ENCODE peak calls at places on chromosomes 7 and 10, in four cellular contexts. One of them, this sample, is unnamed. For H3K4me1, the result is how much of the 10 kb centered on the place peaks cover.

GRCh38 chr7:98366562-98366938 is 34.3 kb downstream of the BAIAP2L1 start:
- DNase-seq in IMR-90: no peak
- DNase-seq in DND-41: no peak
- DNase-seq in left ventricle myocardium inferior: no peak
- DNase-seq in this sample: no peak

GRCh38 chr10:119138341-119139306 is 26.9 kb downstream of the SFXN4 start:
- DNase-seq in left ventricle myocardium inferior: no peak
- DNase-seq in IMR-90: no peak
- DNase-seq in DND-41: peak
- DNase-seq in this sample: no peak

GRCh38 chr10:30671011-30671616 is 41.6 kb upstream of the LYZL2 start:
- DNase-seq in DND-41: peak
- DNase-seq in IMR-90: peak
- DNase-seq in left ventricle myocardium inferior: no peak
- DNase-seq in this sample: no peak

GRCh38 chr10:71613303-71613777 is 106.2 kb downstream of the C10orf105 start:
- DNase-seq in IMR-90: no peak
- DNase-seq in DND-41: no peak
- DNase-seq in left ventricle myocardium inferior: no peak
- DNase-seq in this sample: no peak

GRCh38 chr10:100684688-100685235 is 60.6 kb upstream of the PAX2 start:
- DNase-seq in left ventricle myocardium inferior: no peak
- DNase-seq in IMR-90: no peak
- DNase-seq in DND-41: no peak
- DNase-seq in this sample: no peak

GRCh38 chr7:77482015-77482414 is 55.1 kb upstream of the PTPN12 start:
- DNase-seq in IMR-90: no peak
- DNase-seq in left ventricle myocardium inferior: no peak
- DNase-seq in DND-41: no peak
- DNase-seq in this sample: no peak

GRCh38 chr7:46321556-46322205 is 400.6 kb upstream of the IGFBP3 start:
- DNase-seq in left ventricle myocardium inferior: no peak
- DNase-seq in DND-41: no peak
- DNase-seq in IMR-90: peak
- DNase-seq in this sample: no peak

GRCh38 chr10:117736655-117737054 is 194.1 kb downstream of the EMX2 start:
- DNase-seq in DND-41: no peak
- DNase-seq in IMR-90: no peak
- DNase-seq in left ventricle myocardium inferior: no peak
- DNase-seq in this sample: no peak

GRCh38 chr7:84058311-84059076 is 136.1 kb downstream of the SEMA3A start:
- DNase-seq in left ventricle myocardium inferior: no peak
- DNase-seq in DND-41: no peak
- DNase-seq in IMR-90: peak
- DNase-seq in this sample: no peak

GRCh38 chr7:70693690-70694356 is 438.1 kb upstream of the GALNT17 start:
- DNase-seq in DND-41: peak
- DNase-seq in left ventricle myocardium inferior: peak
- DNase-seq in IMR-90: peak
- DNase-seq in this sample: peak

GRCh38 chr10:24920907-24921881 is 31.2 kb downstream of the PRTFDC1 start:
- DNase-seq in left ventricle myocardium inferior: peak
- DNase-seq in IMR-90: peak
- DNase-seq in DND-41: peak
- DNase-seq in this sample: peak

GRCh38 chr7:32428546-32428945 is 61.6 kb downstream of the LSM5 start:
- DNase-seq in IMR-90: no peak
- DNase-seq in DND-41: no peak
- DNase-seq in left ventricle myocardium inferior: no peak
- DNase-seq in this sample: no peak

GRCh38 chr10:24952146-24952700 is at the start of gene PRTFDC1:
- DNase-seq in DND-41: no peak
- DNase-seq in left ventricle myocardium inferior: peak
- DNase-seq in IMR-90: no peak
- DNase-seq in this sample: peak

DNA sequence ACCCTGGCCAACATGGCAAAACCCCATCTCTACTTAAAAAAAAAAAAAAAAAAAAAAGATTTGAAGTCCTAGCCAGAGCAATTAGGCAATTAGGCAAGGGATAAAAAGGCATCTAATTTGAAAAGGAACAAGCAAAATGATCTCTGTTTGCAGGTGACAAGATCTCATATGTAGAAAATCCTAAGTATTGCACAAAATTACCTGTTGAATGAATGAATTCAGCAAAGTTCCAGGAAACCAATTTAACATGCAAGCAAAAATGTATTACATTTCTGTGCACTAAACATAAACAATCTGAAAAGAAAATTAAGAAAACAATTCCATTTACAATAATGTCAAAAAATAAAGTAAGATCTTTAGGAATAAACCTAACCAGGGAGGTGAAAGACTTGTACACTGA is 5.2 kb downstream of the PILRB start:
- DNase-seq in IMR-90: no peak
- DNase-seq in DND-41: no peak
- DNase-seq in left ventricle myocardium inferior: no peak
- DNase-seq in this sample: no peak
- H3K4me1 ChIP-seq in IMR-90: under half
- H3K4me1 ChIP-seq in DND-41: under half
- H3K4me1 ChIP-seq in left ventricle myocardium inferior: under half
- H3K4me1 ChIP-seq in this sample: under half

GRCh38 chr7:21670496-21670895 is 127.7 kb downstream of the DNAH11 start:
- DNase-seq in left ventricle myocardium inferior: no peak
- DNase-seq in DND-41: no peak
- DNase-seq in IMR-90: no peak
- DNase-seq in this sample: no peak

GRCh38 chr7:21675255-21675654 is 132.4 kb downstream of the DNAH11 start:
- DNase-seq in IMR-90: no peak
- DNase-seq in left ventricle myocardium inferior: no peak
- DNase-seq in DND-41: no peak
- DNase-seq in this sample: no peak

GRCh38 chr7:21671859-21672258 is 129.0 kb downstream of the DNAH11 start:
- DNase-seq in left ventricle myocardium inferior: no peak
- DNase-seq in DND-41: no peak
- DNase-seq in IMR-90: no peak
- DNase-seq in this sample: no peak
- H3K4me3 ChIP-seq in left ventricle myocardium inferior: no peak
- H3K4me3 ChIP-seq in DND-41: no peak
- H3K4me3 ChIP-seq in IMR-90: no peak
- H3K4me3 ChIP-seq in this sample: no peak

GRCh38 chr10:88978463-88978862 is 12.1 kb upstream of the FAS start:
- DNase-seq in left ventricle myocardium inferior: no peak
- DNase-seq in IMR-90: no peak
- DNase-seq in DND-41: no peak
- DNase-seq in this sample: no peak
- H3K4me1 ChIP-seq in left ventricle myocardium inferior: half or more
- H3K4me1 ChIP-seq in IMR-90: under half
- H3K4me1 ChIP-seq in DND-41: under half
- H3K4me1 ChIP-seq in this sample: under half

DNA sequence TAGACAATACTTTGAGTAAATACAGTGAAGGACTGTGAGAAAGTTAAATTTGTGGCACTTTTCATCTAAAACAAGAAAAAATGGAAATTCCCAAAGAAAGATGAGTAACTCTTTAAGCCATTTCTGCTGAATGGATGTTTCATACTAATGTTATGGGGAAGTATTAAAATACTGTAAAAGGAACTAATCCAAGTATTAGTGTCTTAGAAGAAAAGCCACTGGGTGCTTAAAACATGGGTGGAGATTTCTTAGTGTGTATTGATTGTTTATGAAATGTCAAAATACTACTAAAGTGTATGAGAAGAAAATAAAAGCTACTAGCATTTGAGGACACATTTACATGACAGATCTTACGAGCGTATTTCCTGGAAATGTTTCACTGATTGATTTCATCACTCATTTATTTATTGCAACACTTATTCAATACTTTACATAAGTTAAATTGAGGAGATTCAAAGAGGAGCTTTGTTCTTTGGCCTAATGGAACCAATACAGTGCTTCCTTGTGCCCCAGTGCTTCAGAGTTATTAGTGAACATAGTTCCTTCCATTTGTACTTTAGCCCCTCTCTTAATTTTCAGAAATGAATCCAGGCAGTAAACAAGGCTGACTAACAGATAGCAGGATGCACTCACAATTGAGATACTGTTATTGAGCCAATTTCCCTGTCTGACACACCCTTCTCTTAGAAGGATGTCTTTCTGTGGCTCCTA is 155.5 kb upstream of the AHR start:
- DNase-seq in left ventricle myocardium inferior: no peak
- DNase-seq in DND-41: no peak
- DNase-seq in IMR-90: peak
- DNase-seq in this sample: no peak
- H3K4me3 ChIP-seq in left ventricle myocardium inferior: peak
- H3K4me3 ChIP-seq in DND-41: no peak
- H3K4me3 ChIP-seq in IMR-90: no peak
- H3K4me3 ChIP-seq in this sample: no peak

GRCh38 chr10:96670786-96671185 is 49.5 kb downstream of the PIK3AP1 start:
- DNase-seq in IMR-90: peak
- DNase-seq in left ventricle myocardium inferior: no peak
- DNase-seq in DND-41: no peak
- DNase-seq in this sample: no peak
- H3K4me1 ChIP-seq in IMR-90: under half
- H3K4me1 ChIP-seq in left ventricle myocardium inferior: under half
- H3K4me1 ChIP-seq in DND-41: under half
- H3K4me1 ChIP-seq in this sample: under half

GRCh38 chr10:79904671-79905321 is 44.1 kb downstream of the SFTPD start:
- DNase-seq in IMR-90: peak
- DNase-seq in DND-41: no peak
- DNase-seq in left ventricle myocardium inferior: peak
- DNase-seq in this sample: peak
- H3K4me3 ChIP-seq in IMR-90: peak
- H3K4me3 ChIP-seq in DND-41: no peak
- H3K4me3 ChIP-seq in left ventricle myocardium inferior: peak
- H3K4me3 ChIP-seq in this sample: peak

DNA sequence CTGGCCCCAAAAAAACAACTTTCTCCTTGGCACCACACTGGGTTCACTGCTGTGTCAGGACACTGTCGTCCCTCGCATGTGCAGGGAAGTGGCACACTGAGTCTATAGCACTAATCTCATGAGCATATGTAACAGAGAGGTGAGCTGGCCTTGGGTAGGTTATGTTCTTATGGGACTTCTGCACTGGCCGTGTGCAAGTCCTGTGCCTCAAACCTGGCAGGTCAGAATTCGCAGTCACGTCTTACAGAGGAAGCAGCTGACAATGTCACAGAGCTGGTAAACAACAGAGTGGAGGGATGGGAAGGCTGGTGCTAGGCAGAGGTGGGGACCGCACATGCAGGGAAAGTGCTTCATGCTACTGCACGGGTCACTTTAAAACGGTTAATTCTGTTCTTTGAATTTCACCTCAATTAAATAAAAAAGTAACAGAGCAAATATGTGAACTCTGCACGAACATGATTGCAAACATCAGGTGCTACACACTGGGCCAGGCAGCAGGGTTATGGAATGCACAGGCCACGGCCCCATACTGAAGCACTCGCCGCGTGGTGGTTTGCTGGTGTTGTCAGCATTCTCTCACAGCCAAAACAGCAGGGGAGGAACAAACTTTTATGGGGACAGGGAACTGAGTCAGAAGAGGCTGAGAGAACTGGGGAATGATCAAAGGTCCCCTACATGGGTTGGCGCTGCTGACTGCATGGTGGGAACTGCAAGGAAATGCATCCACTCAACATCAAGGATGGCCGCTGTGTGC is 54.2 kb downstream of the VOPP1 start:
- DNase-seq in left ventricle myocardium inferior: no peak
- DNase-seq in IMR-90: no peak
- DNase-seq in DND-41: no peak
- DNase-seq in this sample: no peak
- H3K4me1 ChIP-seq in left ventricle myocardium inferior: under half
- H3K4me1 ChIP-seq in IMR-90: under half
- H3K4me1 ChIP-seq in DND-41: under half
- H3K4me1 ChIP-seq in this sample: under half

GRCh38 chr7:23967949-23968599 is 258.1 kb downstream of the STK31 start:
- DNase-seq in left ventricle myocardium inferior: no peak
- DNase-seq in DND-41: no peak
- DNase-seq in IMR-90: no peak
- DNase-seq in this sample: no peak
- H3K4me3 ChIP-seq in left ventricle myocardium inferior: no peak
- H3K4me3 ChIP-seq in DND-41: no peak
- H3K4me3 ChIP-seq in IMR-90: no peak
- H3K4me3 ChIP-seq in this sample: no peak

GRCh38 chr7:66930341-66930740 is 9.3 kb downstream of the TMEM248 start:
- DNase-seq in IMR-90: peak
- DNase-seq in DND-41: no peak
- DNase-seq in left ventricle myocardium inferior: no peak
- DNase-seq in this sample: no peak
- H3K4me1 ChIP-seq in IMR-90: under half
- H3K4me1 ChIP-seq in DND-41: under half
- H3K4me1 ChIP-seq in left ventricle myocardium inferior: half or more
- H3K4me1 ChIP-seq in this sample: under half

GRCh38 chr7:6575246-6576023 is 1.8 kb upstream of the ZDHHC4 start:
- DNase-seq in DND-41: no peak
- DNase-seq in left ventricle myocardium inferior: no peak
- DNase-seq in IMR-90: no peak
- DNase-seq in this sample: no peak

GRCh38 chr7:6578114-6579084 is 1.1 kb downstream of the ZDHHC4 start:
- DNase-seq in DND-41: no peak
- DNase-seq in IMR-90: peak
- DNase-seq in left ventricle myocardium inferior: no peak
- DNase-seq in this sample: no peak

GRCh38 chr7:6577369-6578113 is at the start of gene ZDHHC4:
- DNase-seq in IMR-90: peak
- DNase-seq in left ventricle myocardium inferior: peak
- DNase-seq in DND-41: peak
- DNase-seq in this sample: peak

GRCh38 chr7:6579446-6579845 is 2.2 kb downstream of the ZDHHC4 start:
- DNase-seq in DND-41: no peak
- DNase-seq in IMR-90: peak
- DNase-seq in left ventricle myocardium inferior: no peak
- DNase-seq in this sample: no peak

DNA sequence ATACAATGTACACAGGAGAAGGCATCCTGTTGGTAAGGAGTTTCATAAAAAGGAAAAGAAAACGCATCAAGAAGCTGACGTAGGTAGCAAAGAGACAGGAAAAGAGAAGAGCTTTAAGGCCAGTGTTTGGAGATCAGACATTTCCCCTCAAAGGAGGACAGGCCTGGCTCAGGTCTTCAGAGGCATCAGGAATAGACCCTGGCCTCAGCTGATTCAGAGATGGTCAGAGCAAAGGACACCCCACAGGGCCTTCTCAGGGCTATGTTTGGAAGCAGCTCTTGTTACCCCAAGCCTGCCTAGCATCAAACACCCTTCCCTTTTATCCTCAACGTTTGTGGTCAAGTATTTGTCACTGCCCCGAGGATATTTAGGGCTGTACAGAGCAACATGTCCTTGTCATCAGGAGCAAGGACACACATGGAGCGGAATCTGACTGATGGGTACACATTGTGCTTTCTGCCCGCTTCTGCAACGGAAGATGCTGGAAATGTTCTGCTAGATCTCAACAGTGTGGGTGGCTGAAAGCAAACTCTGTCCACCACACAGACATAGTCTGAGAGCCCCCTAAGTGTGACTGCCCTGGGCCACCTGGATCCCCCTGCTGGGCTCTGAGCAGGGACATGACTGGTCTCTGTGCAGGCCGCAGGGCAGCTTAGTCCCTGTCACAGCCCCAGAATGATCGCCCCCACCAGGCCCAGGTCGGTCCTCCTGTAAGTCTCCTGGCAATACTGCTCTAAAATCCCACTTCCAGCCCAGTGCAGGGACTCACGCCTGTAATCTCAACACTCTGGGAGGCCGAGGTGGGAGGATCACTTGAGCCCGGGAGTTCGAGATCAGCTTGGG is 1.0 kb upstream of the ZDHHC4 start:
- DNase-seq in left ventricle myocardium inferior: no peak
- DNase-seq in DND-41: peak
- DNase-seq in IMR-90: no peak
- DNase-seq in this sample: no peak
- H3K4me3 ChIP-seq in left ventricle myocardium inferior: peak
- H3K4me3 ChIP-seq in DND-41: peak
- H3K4me3 ChIP-seq in IMR-90: peak
- H3K4me3 ChIP-seq in this sample: no peak

This sample was measured in aorta.